ENCODE peak calls at places on chromosomes 1 and 21, in five cellular contexts. T is CD8-positive, alpha-beta T cell; K is GM12865; H is bronchial epithelial cell; E is progenitor cell of endocrine pancreas. A is an unnamed sample.

GRCh38 chr1:243791586-243792267 is 58.3 kb downstream of the AKT3 start:
- DNase-seq in T (no peak), K (no peak), H (no peak), E (no peak), A (no peak)

GRCh38 chr1:209685835-209686234 is 10.6 kb downstream of the G0S2 start:
- DNase-seq in T (no peak), K (peak), H (no peak), E (no peak), A (no peak)

GRCh38 chr1:156889802-156890585 is 3.5 kb upstream of the PEAR1 start:
- DNase-seq in T (peak), K (peak), H (peak), E (peak), A (no peak)

GRCh38 chr1:3905266-3905952 is 5.3 kb upstream of the C1orf174 start:
- DNase-seq in T (no peak), K (no peak), H (no peak), E (no peak), A (no peak)

GRCh38 chr21:26028183-26028582 is 142.4 kb downstream of the APP start:
- DNase-seq in T (no peak), K (no peak), H (no peak), E (no peak), A (no peak)

GRCh38 chr1:155069551-155070391 is 6.2 kb downstream of the EFNA4 start:
- DNase-seq in T (no peak), K (no peak), H (no peak), E (no peak), A (no peak)

GRCh38 chr1:40663324-40664166 is 1.9 kb downstream of the RIMS3 start:
- DNase-seq in T (no peak), K (no peak), H (no peak), E (no peak), A (no peak)

GRCh38 chr1:207499573-207499972 is 3.6 kb downstream of the CR1 start:
- DNase-seq in T (peak), K (peak), H (peak), E (peak), A (no peak)

GRCh38 chr1:97920275-97920831 is 481 bp downstream of the DPYD start:
- DNase-seq in T (no peak), K (no peak), H (peak), E (no peak), A (no peak)

GRCh38 chr1:110235181-110235838 is 25.2 kb downstream of the KCNC4 start:
- DNase-seq in T (no peak), K (no peak), H (no peak), E (no peak), A (no peak)

GRCh38 chr1:40042337-40042736 is 1.8 kb downstream of the CAP1 start:
- DNase-seq in T (no peak), K (no peak), H (peak), E (no peak), A (no peak)

GRCh38 chr1:26122988-26123973 is 11.7 kb downstream of the PDIK1L start:
- DNase-seq in T (no peak), K (no peak), H (peak), E (no peak), A (no peak)

GRCh38 chr1:53712276-53712675 is 26.7 kb downstream of the GLIS1 start:
- DNase-seq in T (no peak), K (no peak), H (peak), E (no peak), A (no peak)

GRCh38 chr1:43452789-43453441 is 816 bp downstream of the HYI start:
- DNase-seq in T (no peak), K (no peak), H (peak), E (no peak), A (peak)

GRCh38 chr1:109931189-109931672 is 20.6 kb downstream of the CSF1 start:
- DNase-seq in T (no peak), K (no peak), H (no peak), E (peak), A (peak)

GRCh38 chr1:1073743-1074587 is at the start of gene RNF223:
- DNase-seq in T (no peak), K (no peak), H (peak), E (no peak), A (no peak)

GRCh38 chr21:25402134-25402957 is 204.9 kb downstream of the MRPL39 start:
- DNase-seq in T (no peak), K (no peak), H (no peak), E (no peak), A (no peak)

GRCh38 chr1:204859885-204860284 is 10.8 kb upstream of the NFASC start:
- DNase-seq in T (no peak), K (no peak), H (no peak), E (no peak), A (no peak)

GRCh38 chr1:206841609-206842323 is 23.7 kb upstream of the IL20 start:
- DNase-seq in T (no peak), K (no peak), H (peak), E (no peak), A (no peak)

GRCh38 chr1:47871799-47872353 is 125.3 kb downstream of the TRABD2B start:
- DNase-seq in T (no peak), K (no peak), H (peak), E (no peak), A (no peak)

GRCh38 chr1:232728507-232729263 is 76.5 kb upstream of the MAP10 start:
- DNase-seq in T (no peak), K (no peak), H (no peak), E (no peak), A (no peak)

GRCh38 chr1:50335036-50335435 is 88.2 kb downstream of the DMRTA2 start:
- DNase-seq in T (no peak), K (no peak), H (no peak), E (no peak), A (no peak)

GRCh38 chr1:2631136-2632050 is 1.4 kb downstream of the MMEL1 start:
- DNase-seq in T (no peak), K (no peak), H (no peak), E (no peak), A (peak)

GRCh38 chr1:44012411-44012810 is 18.9 kb downstream of the SLC6A9 start:
- DNase-seq in T (no peak), K (no peak), H (no peak), E (no peak), A (no peak)

GRCh38 chr1:91617242-91617837 is 116.7 kb downstream of the CDC7 start:
- DNase-seq in T (no peak), K (peak), H (no peak), E (peak), A (no peak)

GRCh38 chr1:245220381-245220985 is 65.7 kb downstream of the KIF26B start:
- DNase-seq in T (no peak), K (no peak), H (no peak), E (no peak), A (no peak)

GRCh38 chr1:114353233-114353632 is 157.8 kb downstream of the TRIM33 start:
- DNase-seq in T (no peak), K (peak), H (peak), E (no peak), A (peak)

GRCh38 chr1:212749924-212750535 is 41.5 kb downstream of the NSL1 start:
- DNase-seq in T (no peak), K (peak), H (peak), E (no peak), A (no peak)

GRCh38 chr1:213761845-213762407 is 225.8 kb upstream of the PROX1 start:
- DNase-seq in T (peak), K (no peak), H (peak), E (no peak), A (no peak)

GRCh38 chr1:162703708-162704107 is 71.4 kb downstream of the DDR2 start:
- DNase-seq in T (no peak), K (no peak), H (no peak), E (no peak), A (no peak)

GRCh38 chr1:170340259-170340658 is 191.7 kb upstream of the GORAB start:
- DNase-seq in T (no peak), K (no peak), H (no peak), E (no peak), A (no peak)

GRCh38 chr1:92902406-92902744 is 58.9 kb downstream of the DIPK1A start:
- DNase-seq in T (no peak), K (no peak), H (no peak), E (no peak), A (no peak)
- TF ChIP-seq CTCF in T (no peak), K (no peak), H (no peak), E (no peak), A (no peak)

DNA sequence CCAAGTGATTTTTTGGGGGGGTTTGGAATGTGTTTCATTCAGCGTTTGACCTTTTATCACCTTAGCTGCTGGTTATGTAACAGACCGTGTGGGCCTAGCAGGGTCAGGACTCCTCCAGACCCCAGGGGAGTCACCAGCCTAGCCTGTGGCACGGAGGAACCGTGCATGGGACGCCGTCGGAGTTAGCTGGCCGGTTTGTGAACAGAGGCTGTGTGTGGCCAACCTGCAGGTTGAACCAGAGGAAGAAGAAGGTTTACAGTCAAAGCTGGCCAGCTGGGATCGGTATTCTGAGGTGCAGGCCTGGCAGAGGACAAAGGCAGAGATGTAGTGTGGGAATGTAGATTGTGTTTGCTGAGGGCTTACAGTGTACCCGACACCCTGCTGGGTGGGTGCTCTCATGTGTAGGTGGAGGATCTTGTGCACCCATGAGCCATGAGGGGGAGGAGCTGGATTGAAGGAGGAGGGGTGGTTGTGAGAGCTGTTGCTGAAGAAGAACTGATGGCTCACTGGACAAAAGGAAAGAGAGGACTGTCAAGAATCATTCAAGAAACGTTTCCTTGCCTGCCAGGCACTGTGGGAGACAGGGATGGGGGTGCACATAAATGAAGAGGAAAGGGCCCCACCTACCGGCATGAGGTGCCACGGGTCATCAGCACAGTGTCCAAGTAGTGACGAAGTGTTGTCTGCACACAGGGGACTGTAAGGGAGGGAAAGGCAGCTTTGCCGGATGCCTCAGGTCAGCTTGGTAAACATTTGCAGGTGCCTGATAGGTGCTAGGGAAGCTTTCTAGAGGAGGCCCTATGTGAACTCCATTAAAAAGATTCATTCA is 40.0 kb upstream of the PWP2 start:
- DNase-seq in T (no peak), K (no peak), H (no peak), E (no peak), A (no peak)
- TF ChIP-seq CTCF in T (no peak), K (no peak), H (peak), E (no peak), A (no peak)

GRCh38 chr1:33762099-33762830 is 101.6 kb upstream of the HMGB4 start:
- DNase-seq in T (no peak), K (no peak), H (no peak), E (no peak), A (no peak)
- TF ChIP-seq CTCF in T (no peak), K (no peak), H (no peak), E (no peak), A (no peak)

DNA sequence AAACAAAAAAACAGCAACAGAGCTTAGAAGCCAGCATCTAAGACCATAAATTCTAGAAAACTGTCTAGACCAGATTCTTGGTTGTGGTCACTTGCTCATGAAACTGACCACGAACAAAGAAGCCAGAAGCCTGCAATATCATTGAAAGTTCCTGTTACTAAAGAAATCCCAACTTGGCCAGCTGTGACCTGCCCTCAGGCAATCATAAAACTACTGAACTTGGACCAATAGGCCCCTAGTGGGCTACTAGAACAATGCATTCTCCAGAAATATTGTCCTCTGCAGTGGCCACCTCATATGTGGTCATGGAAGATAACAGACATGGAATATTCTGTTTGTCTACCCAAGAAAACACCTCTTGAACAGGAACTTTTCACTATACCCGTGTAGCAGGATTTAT is 87.7 kb downstream of the SPATA17 start:
- DNase-seq in T (no peak), K (peak), H (no peak), E (no peak), A (no peak)
- TF ChIP-seq CTCF in T (no peak), K (peak), H (no peak), E (no peak), A (peak)

GRCh38 chr21:31108969-31109368 is 70.7 kb upstream of the KRTAP19-8 start:
- DNase-seq in T (no peak), K (peak), H (peak), E (no peak), A (no peak)
- TF ChIP-seq CTCF in T (peak), K (no peak), H (peak), E (no peak), A (peak)

GRCh38 chr1:184982002-184982954 is 8.0 kb upstream of the NIBAN1 start:
- DNase-seq in T (peak), K (peak), H (peak), E (peak), A (no peak)
- TF ChIP-seq CTCF in T (peak), K (peak), H (peak), E (peak), A (peak)

A was measured in type B pancreatic cell.